ENCODE peak calls at places on chromosome 17, in four cellular contexts. F, J, C and S are unnamed samples.

GRCh38 chr17:80811181-80812105 is 180.2 kb upstream of the CHMP6 start:
- DNase-seq in C (no peak), J (no peak), F (no peak), S (no peak)

GRCh38 chr17:83119987-83120864 is 40.8 kb downstream of the METRNL start:
- DNase-seq in F (no peak), J (no peak), C (no peak), S (no peak)

GRCh38 chr17:1562178-1562643 is 381 bp downstream of the PITPNA start:
- DNase-seq in C (no peak), J (no peak), F (no peak), S (no peak)

GRCh38 chr17:29445844-29446243 is 55.7 kb downstream of the TAOK1 start:
- DNase-seq in J (no peak), C (no peak), F (no peak), S (no peak)

GRCh38 chr17:9427460-9428315 is 147.9 kb downstream of the STX8 start:
- DNase-seq in C (no peak), J (no peak), F (no peak), S (no peak)

GRCh38 chr17:69819316-69820087 is 255.5 kb upstream of the KCNJ16 start:
- DNase-seq in F (peak), C (no peak), J (no peak), S (no peak)

GRCh38 chr17:41360291-41360995 is 9.2 kb downstream of the KRT33B start:
- DNase-seq in C (no peak), J (peak), F (no peak), S (no peak)

GRCh38 chr17:2400474-2400866 is 390 bp downstream of the MNT start:
- DNase-seq in J (no peak), C (no peak), F (no peak), S (peak)

GRCh38 chr17:32517982-32518381 is 31.2 kb downstream of the CDK5R1 start:
- DNase-seq in J (no peak), F (no peak), C (no peak), S (no peak)

GRCh38 chr17:12627177-12627629 is 38.5 kb upstream of the MYOCD start:
- DNase-seq in C (no peak), F (peak), J (no peak), S (no peak)

GRCh38 chr17:35433075-35433894 is 985 bp upstream of the SLFN12 start:
- DNase-seq in J (peak), F (peak), C (peak), S (peak)

GRCh38 chr17:6554871-6555330 is 1.5 kb downstream of the PITPNM3 start:
- DNase-seq in F (no peak), J (no peak), C (no peak), S (no peak)

GRCh38 chr17:30035369-30035768 is 81.2 kb upstream of the NSRP1 start:
- DNase-seq in C (no peak), F (no peak), J (no peak), S (no peak)

GRCh38 chr17:42895185-42895555 is 5.4 kb upstream of the G6PC1 start:
- DNase-seq in J (no peak), C (no peak), F (peak), S (no peak)

GRCh38 chr17:9350083-9350482 is 225.5 kb downstream of the STX8 start:
- DNase-seq in F (peak), J (no peak), C (no peak), S (no peak)

GRCh38 chr17:17682293-17682736 is 1.1 kb downstream of the RAI1 start:
- DNase-seq in J (no peak), C (no peak), F (no peak), S (peak)

GRCh38 chr17:43216762-43217613 is 5.3 kb downstream of the TMEM106A start:
- DNase-seq in F (no peak), C (no peak), J (peak), S (no peak)

GRCh38 chr17:7217113-7217987 is 2.3 kb downstream of the DLG4 start:
- DNase-seq in F (no peak), C (no peak), J (no peak), S (peak)